ENCODE peak calls at places on chromosomes 3 and 15, in ten cellular contexts. One of them, this sample, is unnamed.

GRCh38 chr15:89482139-89482538 is 14.2 kb downstream of the RHCG start:
- DNase-seq in PC-3: no peak
- DNase-seq in HepG2: no peak
- DNase-seq in Peyer's patch: no peak
- DNase-seq in MM.1S: no peak
- DNase-seq in psoas muscle: no peak
- DNase-seq in CD8-positive, alpha-beta T cell: no peak
- DNase-seq in heart left ventricle: no peak
- DNase-seq in fibroblast of the aortic adventitia: no peak
- DNase-seq in A673: no peak
- DNase-seq in this sample: peak; percentile 38

GRCh38 chr3:81045976-81046375 is 715.5 kb downstream of the GBE1 start:
- DNase-seq in PC-3: peak; percentile 18
- DNase-seq in HepG2: no peak
- DNase-seq in Peyer's patch: no peak
- DNase-seq in MM.1S: peak; percentile 22
- DNase-seq in psoas muscle: no peak
- DNase-seq in CD8-positive, alpha-beta T cell: no peak
- DNase-seq in heart left ventricle: no peak
- DNase-seq in fibroblast of the aortic adventitia: no peak
- DNase-seq in A673: no peak
- DNase-seq in this sample: no peak

GRCh38 chr3:127457094-127457475 is 133.4 kb downstream of the TPRA1 start:
- DNase-seq in PC-3: peak; percentile 51
- DNase-seq in HepG2: no peak
- DNase-seq in Peyer's patch: no peak
- DNase-seq in MM.1S: no peak
- DNase-seq in psoas muscle: peak; percentile 54
- DNase-seq in CD8-positive, alpha-beta T cell: no peak
- DNase-seq in heart left ventricle: no peak
- DNase-seq in fibroblast of the aortic adventitia: peak; percentile 28
- DNase-seq in A673: peak; percentile 18
- DNase-seq in this sample: peak; percentile 77

GRCh38 chr15:39061952-39062464 is 497.4 kb upstream of the RASGRP1 start:
- DNase-seq in PC-3: no peak
- DNase-seq in HepG2: no peak
- DNase-seq in Peyer's patch: no peak
- DNase-seq in MM.1S: no peak
- DNase-seq in psoas muscle: no peak
- DNase-seq in CD8-positive, alpha-beta T cell: no peak
- DNase-seq in heart left ventricle: no peak
- DNase-seq in fibroblast of the aortic adventitia: no peak
- DNase-seq in A673: no peak
- DNase-seq in this sample: no peak

GRCh38 chr15:25611603-25612002 is 172.8 kb upstream of the UBE3A start:
- DNase-seq in PC-3: peak; percentile 32
- DNase-seq in HepG2: no peak
- DNase-seq in Peyer's patch: no peak
- DNase-seq in MM.1S: no peak
- DNase-seq in psoas muscle: peak; percentile 66
- DNase-seq in CD8-positive, alpha-beta T cell: no peak
- DNase-seq in heart left ventricle: no peak
- DNase-seq in fibroblast of the aortic adventitia: peak; percentile 22
- DNase-seq in A673: no peak
- DNase-seq in this sample: peak; percentile 2

GRCh38 chr15:70111203-70112017 is 13.7 kb upstream of the TLE3 start:
- DNase-seq in PC-3: peak; percentile 61
- DNase-seq in HepG2: no peak
- DNase-seq in Peyer's patch: peak; percentile 83
- DNase-seq in MM.1S: no peak
- DNase-seq in psoas muscle: peak; percentile 82
- DNase-seq in CD8-positive, alpha-beta T cell: no peak
- DNase-seq in heart left ventricle: peak; percentile 67
- DNase-seq in fibroblast of the aortic adventitia: peak; percentile 85
- DNase-seq in A673: peak; percentile 91
- DNase-seq in this sample: no peak

GRCh38 chr3:127535901-127536817 is 54.4 kb downstream of the TPRA1 start:
- DNase-seq in PC-3: no peak
- DNase-seq in HepG2: no peak
- DNase-seq in Peyer's patch: peak; percentile 44
- DNase-seq in MM.1S: peak; percentile 20
- DNase-seq in psoas muscle: no peak
- DNase-seq in CD8-positive, alpha-beta T cell: no peak
- DNase-seq in heart left ventricle: no peak
- DNase-seq in fibroblast of the aortic adventitia: no peak
- DNase-seq in A673: no peak
- DNase-seq in this sample: no peak

GRCh38 chr15:71261418-71261817 is 146.1 kb downstream of the THSD4 start:
- DNase-seq in PC-3: no peak
- DNase-seq in HepG2: no peak
- DNase-seq in Peyer's patch: no peak
- DNase-seq in MM.1S: no peak
- DNase-seq in psoas muscle: no peak
- DNase-seq in CD8-positive, alpha-beta T cell: no peak
- DNase-seq in heart left ventricle: no peak
- DNase-seq in fibroblast of the aortic adventitia: no peak
- DNase-seq in A673: peak; percentile 36
- DNase-seq in this sample: no peak

GRCh38 chr15:35394416-35394815 is 151.5 kb downstream of the DPH6 start:
- DNase-seq in PC-3: no peak
- DNase-seq in HepG2: no peak
- DNase-seq in Peyer's patch: no peak
- DNase-seq in MM.1S: no peak
- DNase-seq in psoas muscle: no peak
- DNase-seq in CD8-positive, alpha-beta T cell: no peak
- DNase-seq in heart left ventricle: no peak
- DNase-seq in fibroblast of the aortic adventitia: no peak
- DNase-seq in A673: no peak
- DNase-seq in this sample: no peak

GRCh38 chr3:73600293-73600938 is 24.3 kb downstream of the PDZRN3 start:
- DNase-seq in PC-3: no peak
- DNase-seq in HepG2: no peak
- DNase-seq in Peyer's patch: no peak
- DNase-seq in MM.1S: no peak
- DNase-seq in psoas muscle: no peak
- DNase-seq in CD8-positive, alpha-beta T cell: no peak
- DNase-seq in heart left ventricle: no peak
- DNase-seq in fibroblast of the aortic adventitia: peak; percentile 100
- DNase-seq in A673: no peak
- DNase-seq in this sample: no peak

DNA sequence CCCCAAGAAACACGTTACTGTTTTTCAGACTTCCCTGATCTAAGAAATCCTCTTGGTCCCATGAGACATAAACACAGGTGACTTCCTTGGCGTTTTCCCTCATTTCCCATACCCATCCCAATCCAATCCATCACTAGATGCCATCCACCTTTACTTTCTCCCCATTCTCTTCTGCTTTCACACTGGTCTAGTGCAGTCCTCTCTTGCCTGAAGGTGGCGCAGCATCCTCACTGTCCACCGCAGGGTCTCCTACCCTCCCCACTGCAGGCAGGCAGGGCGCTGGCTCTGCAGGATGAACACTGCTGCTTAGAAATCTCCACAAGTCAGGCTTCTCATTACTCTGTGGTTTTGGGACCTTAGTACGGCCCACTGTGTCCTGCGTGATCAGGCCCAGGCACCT is 58.2 kb downstream of the RAB7A start:
- DNase-seq in PC-3: no peak
- DNase-seq in HepG2: peak; percentile 9
- DNase-seq in Peyer's patch: no peak
- DNase-seq in MM.1S: no peak
- DNase-seq in psoas muscle: peak; percentile 69
- DNase-seq in CD8-positive, alpha-beta T cell: peak; percentile 72
- DNase-seq in heart left ventricle: peak; percentile 74
- DNase-seq in fibroblast of the aortic adventitia: no peak
- DNase-seq in A673: peak; percentile 39
- DNase-seq in this sample: no peak
- TF ChIP-seq CTCF in PC-3: peak; percentile 46
- TF ChIP-seq CTCF in HepG2: peak; percentile 66
- TF ChIP-seq CTCF in Peyer's patch: no peak
- TF ChIP-seq CTCF in MM.1S: peak; percentile 16
- TF ChIP-seq CTCF in psoas muscle: no peak
- TF ChIP-seq CTCF in CD8-positive, alpha-beta T cell: peak; percentile 54
- TF ChIP-seq CTCF in heart left ventricle: peak; percentile 36
- TF ChIP-seq CTCF in fibroblast of the aortic adventitia: peak; percentile 40
- TF ChIP-seq CTCF in A673: peak; percentile 73
- TF ChIP-seq CTCF in this sample: peak; percentile 38

GRCh38 chr3:112779558-112780480 is 66.8 kb downstream of the CD200R1L start:
- DNase-seq in PC-3: no peak
- DNase-seq in HepG2: no peak
- DNase-seq in Peyer's patch: no peak
- DNase-seq in MM.1S: no peak
- DNase-seq in psoas muscle: no peak
- DNase-seq in CD8-positive, alpha-beta T cell: no peak
- DNase-seq in heart left ventricle: no peak
- DNase-seq in fibroblast of the aortic adventitia: peak; percentile 63
- DNase-seq in A673: no peak
- DNase-seq in this sample: peak; percentile 63
- H3K4me3 ChIP-seq in PC-3: no peak overlapping the region
- H3K4me3 ChIP-seq in HepG2: no peak overlapping the region
- H3K4me3 ChIP-seq in Peyer's patch: no peak overlapping the region
- H3K4me3 ChIP-seq in MM.1S: no peak overlapping the region
- H3K4me3 ChIP-seq in psoas muscle: no peak overlapping the region
- H3K4me3 ChIP-seq in CD8-positive, alpha-beta T cell: no peak overlapping the region
- H3K4me3 ChIP-seq in heart left ventricle: no peak overlapping the region
- H3K4me3 ChIP-seq in fibroblast of the aortic adventitia: peak overlapping the region; percentile 10
- H3K4me3 ChIP-seq in A673: no peak overlapping the region
- H3K4me3 ChIP-seq in this sample: no peak overlapping the region

DNA sequence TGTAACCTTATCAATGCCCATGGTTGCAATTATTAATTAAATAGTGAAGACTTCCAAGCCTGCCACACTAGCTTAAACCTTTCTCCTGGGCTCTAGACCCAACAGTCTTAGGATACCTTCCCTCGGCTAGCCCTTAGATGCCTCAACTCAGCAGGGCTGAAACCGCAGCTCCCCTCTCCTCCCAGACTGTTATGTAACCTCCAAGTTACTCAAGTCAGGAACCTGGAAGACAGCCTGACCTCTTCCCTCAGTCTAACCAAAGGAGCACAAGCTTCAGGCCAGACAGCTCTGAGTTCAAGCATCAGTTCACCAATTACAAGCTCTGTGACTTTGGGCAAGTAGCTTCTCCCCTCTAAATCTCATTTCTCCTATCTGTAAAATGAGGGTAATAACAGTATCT is 70.5 kb upstream of the HACD2 start:
- DNase-seq in PC-3: no peak
- DNase-seq in HepG2: no peak
- DNase-seq in Peyer's patch: no peak
- DNase-seq in MM.1S: no peak
- DNase-seq in psoas muscle: no peak
- DNase-seq in CD8-positive, alpha-beta T cell: no peak
- DNase-seq in heart left ventricle: no peak
- DNase-seq in fibroblast of the aortic adventitia: peak; percentile 30
- DNase-seq in A673: no peak
- DNase-seq in this sample: no peak
- TF ChIP-seq CTCF in PC-3: no peak
- TF ChIP-seq CTCF in HepG2: no peak
- TF ChIP-seq CTCF in Peyer's patch: no peak
- TF ChIP-seq CTCF in MM.1S: no peak
- TF ChIP-seq CTCF in psoas muscle: no peak
- TF ChIP-seq CTCF in CD8-positive, alpha-beta T cell: no peak
- TF ChIP-seq CTCF in heart left ventricle: no peak
- TF ChIP-seq CTCF in fibroblast of the aortic adventitia: no peak
- TF ChIP-seq CTCF in A673: no peak
- TF ChIP-seq CTCF in this sample: no peak

GRCh38 chr3:35641920-35642532 is 2.7 kb downstream of the ARPP21 start:
- DNase-seq in PC-3: no peak
- DNase-seq in HepG2: no peak
- DNase-seq in Peyer's patch: no peak
- DNase-seq in MM.1S: no peak
- DNase-seq in psoas muscle: no peak
- DNase-seq in CD8-positive, alpha-beta T cell: no peak
- DNase-seq in heart left ventricle: no peak
- DNase-seq in fibroblast of the aortic adventitia: no peak
- DNase-seq in A673: no peak
- DNase-seq in this sample: no peak

GRCh38 chr3:35640736-35641135 is 1.4 kb downstream of the ARPP21 start:
- DNase-seq in PC-3: no peak
- DNase-seq in HepG2: no peak
- DNase-seq in Peyer's patch: no peak
- DNase-seq in MM.1S: no peak
- DNase-seq in psoas muscle: no peak
- DNase-seq in CD8-positive, alpha-beta T cell: no peak
- DNase-seq in heart left ventricle: no peak
- DNase-seq in fibroblast of the aortic adventitia: no peak
- DNase-seq in A673: no peak
- DNase-seq in this sample: no peak

GRCh38 chr3:35638640-35639250 is 580 bp upstream of the ARPP21 start:
- DNase-seq in PC-3: no peak
- DNase-seq in HepG2: no peak
- DNase-seq in Peyer's patch: no peak
- DNase-seq in MM.1S: no peak
- DNase-seq in psoas muscle: no peak
- DNase-seq in CD8-positive, alpha-beta T cell: no peak
- DNase-seq in heart left ventricle: no peak
- DNase-seq in fibroblast of the aortic adventitia: no peak
- DNase-seq in A673: peak; percentile 15
- DNase-seq in this sample: no peak

GRCh38 chr3:35640186-35640584 is 860 bp downstream of the ARPP21 start:
- DNase-seq in PC-3: no peak
- DNase-seq in HepG2: no peak
- DNase-seq in Peyer's patch: no peak
- DNase-seq in MM.1S: no peak
- DNase-seq in psoas muscle: no peak
- DNase-seq in CD8-positive, alpha-beta T cell: no peak
- DNase-seq in heart left ventricle: no peak
- DNase-seq in fibroblast of the aortic adventitia: no peak
- DNase-seq in A673: no peak
- DNase-seq in this sample: no peak

DNA sequence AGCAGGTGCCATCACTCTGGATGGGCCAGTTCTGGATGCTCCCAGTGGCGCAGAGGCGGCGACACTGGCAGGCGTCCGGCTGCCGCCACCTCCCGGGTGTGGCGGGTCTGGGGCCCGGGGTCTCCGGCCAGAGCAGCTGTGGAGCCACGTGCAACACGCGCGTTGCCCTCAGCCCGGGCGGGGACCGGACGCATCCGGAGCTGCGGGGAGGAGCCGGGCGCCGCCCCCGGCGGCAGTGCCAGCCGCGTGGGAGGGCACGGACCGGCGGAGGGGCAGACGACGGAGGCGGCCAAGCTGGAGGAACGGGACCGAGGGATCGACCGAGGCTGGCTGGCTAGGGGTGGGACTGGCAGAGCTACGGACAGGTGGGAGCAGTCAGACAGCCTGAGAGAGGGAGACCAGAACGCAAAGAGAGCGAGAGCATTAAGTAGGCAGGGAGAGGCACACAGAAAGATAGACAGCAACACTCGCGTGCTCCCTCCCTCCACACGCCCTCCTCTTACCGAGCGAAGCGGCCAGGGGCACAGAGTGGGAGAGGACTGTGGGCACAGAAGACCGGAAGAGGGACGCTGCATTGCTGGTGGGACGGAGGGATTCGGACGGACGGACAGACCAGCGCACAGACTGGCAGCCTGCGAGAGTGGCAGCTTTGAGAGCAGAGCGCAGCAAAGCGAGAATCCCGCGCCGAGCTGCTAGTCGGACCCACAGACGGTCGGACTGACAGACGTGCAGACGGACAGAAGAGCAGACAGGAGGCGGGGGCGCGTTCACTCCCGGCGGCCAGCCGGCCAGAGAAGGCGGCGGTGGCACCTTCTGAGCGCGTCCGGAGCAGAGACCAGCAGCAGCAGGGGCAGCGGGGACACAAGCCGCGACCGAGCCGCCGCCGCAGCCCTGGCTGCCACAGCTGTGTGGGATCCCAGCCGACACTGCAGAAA is at the start of gene ARPP21:
- DNase-seq in PC-3: peak; percentile 16
- DNase-seq in HepG2: no peak
- DNase-seq in Peyer's patch: no peak
- DNase-seq in MM.1S: peak; percentile 17
- DNase-seq in psoas muscle: peak; percentile 89
- DNase-seq in CD8-positive, alpha-beta T cell: no peak
- DNase-seq in heart left ventricle: peak; percentile 65
- DNase-seq in fibroblast of the aortic adventitia: peak; percentile 3
- DNase-seq in A673: peak; percentile 35
- DNase-seq in this sample: no peak
- H3K4me3 ChIP-seq in PC-3: peak within 1 kb of the TSS; percentile 65
- H3K4me3 ChIP-seq in HepG2: peak within 1 kb of the TSS; percentile 16
- H3K4me3 ChIP-seq in Peyer's patch: no peak within 1 kb of the TSS
- H3K4me3 ChIP-seq in MM.1S: peak within 1 kb of the TSS; percentile 38
- H3K4me3 ChIP-seq in psoas muscle: peak within 1 kb of the TSS; percentile 80
- H3K4me3 ChIP-seq in CD8-positive, alpha-beta T cell: no peak within 1 kb of the TSS
- H3K4me3 ChIP-seq in heart left ventricle: peak within 1 kb of the TSS; percentile 18
- H3K4me3 ChIP-seq in fibroblast of the aortic adventitia: peak within 1 kb of the TSS; percentile 63
- H3K4me3 ChIP-seq in A673: peak within 1 kb of the TSS; percentile 55
- H3K4me3 ChIP-seq in this sample: no peak within 1 kb of the TSS